ENCODE peak calls at places on chromosome 15, in nine cellular contexts. X is GM19239; Y is NCI-H82; V is tibial nerve; H is stimulated activated CD4-positive, alpha-beta T cell treated with anti-CD3 and anti-CD28 coated beads, Interleukin-2, amount 100 ng/mL, for 48 hours; Q is H9; P is cardiac fibroblast; L is suprapubic skin; N is ELR. R is an unnamed sample.

GRCh38 chr15:66760968-66761722 is 59.1 kb downstream of the SMAD6 start:
- DNase-seq in X (no peak), P (peak), H (no peak), Q (no peak), V (no peak), L (no peak), Y (no peak), N (no peak), R (no peak)

GRCh38 chr15:20358781-20359414 is 182.7 kb downstream of the GOLGA6L6 start:
- DNase-seq in Y (no peak), L (no peak), N (no peak), H (no peak), P (no peak), Q (no peak), V (no peak), X (no peak), R (no peak)

GRCh38 chr15:76162784-76163428 is 103.1 kb downstream of the TMEM266 start:
- DNase-seq in N (no peak), L (no peak), H (no peak), P (no peak), Q (no peak), Y (peak), X (no peak), V (no peak), R (no peak)

GRCh38 chr15:45187894-45188830 is at the start of gene SHF:
- DNase-seq in L (peak), V (no peak), Y (peak), P (peak), Q (peak), X (no peak), N (peak), H (peak), R (peak)

GRCh38 chr15:93035953-93036810 is 52.8 kb downstream of the RGMA start:
- DNase-seq in X (peak), Q (peak), H (peak), N (no peak), P (peak), L (peak), V (peak), Y (peak), R (peak)

GRCh38 chr15:57896114-57896513 is 169.4 kb downstream of the ALDH1A2 start:
- DNase-seq in N (no peak), P (no peak), Y (no peak), X (no peak), Q (no peak), H (no peak), V (no peak), L (no peak), R (no peak)

GRCh38 chr15:62059818-62060115 is 480 bp downstream of the VPS13C start:
- DNase-seq in Q (no peak), L (no peak), P (peak), N (peak), X (peak), H (peak), Y (peak), V (peak), R (peak)

GRCh38 chr15:31487811-31488436 is 161.3 kb downstream of the KLF13 start:
- DNase-seq in L (no peak), Q (peak), P (no peak), N (peak), V (no peak), X (peak), Y (no peak), H (no peak), R (peak)

GRCh38 chr15:52509500-52510244 is 19.0 kb downstream of the MYO5A start:
- DNase-seq in N (no peak), Q (no peak), X (no peak), P (no peak), Y (peak), H (no peak), V (no peak), L (no peak), R (peak)

GRCh38 chr15:41798607-41799487 is 24.6 kb downstream of the MAPKBP1 start:
- DNase-seq in X (no peak), L (peak), H (no peak), Y (no peak), V (no peak), N (peak), P (no peak), Q (no peak), R (no peak)

GRCh38 chr15:78977091-78977571 is 32.3 kb upstream of the CTSH start:
- DNase-seq in N (no peak), P (no peak), Q (no peak), H (no peak), V (no peak), Y (no peak), L (no peak), X (peak), R (no peak)

GRCh38 chr15:23566070-23567050 is 886 bp downstream of the MKRN3 start:
- DNase-seq in Q (no peak), H (no peak), Y (peak), L (no peak), V (no peak), N (peak), P (no peak), X (no peak), R (peak)

GRCh38 chr15:78402056-78402610 is 35.9 kb upstream of the IREB2 start:
- DNase-seq in Q (no peak), L (no peak), N (no peak), X (no peak), P (no peak), Y (no peak), V (no peak), H (no peak), R (no peak)

GRCh38 chr15:61339526-61339925 is 110.4 kb upstream of the RORA start:
- DNase-seq in X (no peak), N (no peak), P (no peak), Y (peak), H (no peak), Q (no peak), L (no peak), V (no peak), R (peak)

GRCh38 chr15:66702035-66702769 is at the start of gene SMAD6:
- DNase-seq in V (peak), H (peak), Q (peak), X (peak), Y (peak), N (peak), L (peak), P (peak), R (peak)

GRCh38 chr15:77311020-77311419 is 108.9 kb downstream of the PEAK1 start:
- DNase-seq in X (no peak), V (no peak), H (no peak), N (no peak), L (no peak), Q (no peak), P (no peak), Y (no peak), R (no peak)

GRCh38 chr15:45225506-45226273 is 26.3 kb upstream of the SLC28A2 start:
- DNase-seq in P (no peak), Q (peak), V (no peak), H (no peak), N (no peak), Y (peak), L (no peak), X (no peak), R (peak)

GRCh38 chr15:67105065-67105951 is 39.9 kb downstream of the SMAD3 start:
- DNase-seq in L (no peak), P (peak), X (no peak), V (no peak), N (peak), Q (no peak), H (no peak), Y (no peak), R (peak)

GRCh38 chr15:29937956-29938355 is 115.7 kb upstream of the TJP1 start:
- DNase-seq in Q (no peak), Y (no peak), X (no peak), N (peak), L (no peak), V (no peak), H (no peak), P (peak), R (no peak)

GRCh38 chr15:73051402-73051810 is 857 bp upstream of the NEO1 start:
- DNase-seq in X (peak), L (peak), H (no peak), Y (peak), Q (no peak), N (no peak), P (no peak), V (peak), R (no peak)

GRCh38 chr15:83559310-83559966 is 94.5 kb upstream of the ADAMTSL3 start:
- DNase-seq in X (peak), N (peak), V (no peak), P (peak), Q (peak), L (no peak), H (peak), Y (peak), R (peak)

GRCh38 chr15:35173444-35174118 is 88.5 kb upstream of the NANOGP8 start:
- DNase-seq in Q (no peak), L (no peak), H (no peak), V (no peak), Y (no peak), N (peak), X (no peak), P (peak), R (peak)

GRCh38 chr15:49418811-49419210 is 4.2 kb upstream of the FGF7 start:
- DNase-seq in P (no peak), X (no peak), N (no peak), Y (no peak), H (no peak), L (no peak), V (no peak), Q (no peak), R (no peak)

GRCh38 chr15:52105856-52106255 is 6.7 kb downstream of the BCL2L10 start:
- DNase-seq in L (no peak), P (no peak), Q (no peak), Y (no peak), N (no peak), V (no peak), H (no peak), X (no peak), R (no peak)

R was measured in myocyte.